ENCODE peak calls at places on chromosome 4, in ten cellular contexts. One of them, this sample, is unnamed.

GRCh38 chr4:120692964-120693363 is 229.6 kb downstream of the PRDM5 start:
- DNase-seq in H9: no peak
- DNase-seq in uterus: no peak
- DNase-seq in cardiac muscle cell: no peak
- DNase-seq in SK-N-SH: no peak
- DNase-seq in stomach: no peak
- DNase-seq in transverse colon: peak; percentile 23
- DNase-seq in suprapubic skin: no peak
- DNase-seq in K562: no peak
- DNase-seq in Peyer's patch: no peak
- DNase-seq in this sample: peak; percentile 44

GRCh38 chr4:75980576-75980975 is 10.2 kb downstream of the SDAD1 start:
- DNase-seq in uterus: no peak
- DNase-seq in transverse colon: no peak
- DNase-seq in K562: no peak
- DNase-seq in H9: no peak
- DNase-seq in suprapubic skin: no peak
- DNase-seq in Peyer's patch: no peak
- DNase-seq in SK-N-SH: no peak
- DNase-seq in cardiac muscle cell: no peak
- DNase-seq in stomach: no peak
- DNase-seq in this sample: no peak

GRCh38 chr4:142347241-142347640 is 498.9 kb downstream of the INPP4B start:
- DNase-seq in SK-N-SH: no peak
- DNase-seq in suprapubic skin: no peak
- DNase-seq in transverse colon: no peak
- DNase-seq in Peyer's patch: no peak
- DNase-seq in stomach: no peak
- DNase-seq in uterus: no peak
- DNase-seq in cardiac muscle cell: peak; percentile 50
- DNase-seq in K562: no peak
- DNase-seq in H9: no peak
- DNase-seq in this sample: peak; percentile 50

GRCh38 chr4:105624530-105624929 is 72.1 kb downstream of the ARHGEF38 start:
- DNase-seq in cardiac muscle cell: no peak
- DNase-seq in stomach: peak; percentile 80
- DNase-seq in uterus: no peak
- DNase-seq in Peyer's patch: peak; percentile 75
- DNase-seq in suprapubic skin: no peak
- DNase-seq in SK-N-SH: no peak
- DNase-seq in H9: no peak
- DNase-seq in K562: no peak
- DNase-seq in transverse colon: no peak
- DNase-seq in this sample: no peak

GRCh38 chr4:71417150-71417549 is 78.3 kb downstream of the SLC4A4 start:
- DNase-seq in transverse colon: no peak
- DNase-seq in K562: no peak
- DNase-seq in SK-N-SH: no peak
- DNase-seq in H9: no peak
- DNase-seq in uterus: no peak
- DNase-seq in suprapubic skin: no peak
- DNase-seq in cardiac muscle cell: peak; percentile 82
- DNase-seq in Peyer's patch: no peak
- DNase-seq in stomach: peak; percentile 28
- DNase-seq in this sample: no peak

GRCh38 chr4:25080571-25080970 is 49.8 kb upstream of the LGI2 start:
- DNase-seq in transverse colon: no peak
- DNase-seq in cardiac muscle cell: no peak
- DNase-seq in H9: no peak
- DNase-seq in Peyer's patch: no peak
- DNase-seq in uterus: no peak
- DNase-seq in stomach: no peak
- DNase-seq in suprapubic skin: no peak
- DNase-seq in K562: no peak
- DNase-seq in SK-N-SH: no peak
- DNase-seq in this sample: no peak

GRCh38 chr4:30717208-30718020 is 2.8 kb upstream of the PCDH7 start:
- DNase-seq in suprapubic skin: no peak
- DNase-seq in cardiac muscle cell: peak; percentile 77
- DNase-seq in K562: no peak
- DNase-seq in Peyer's patch: peak; percentile 52
- DNase-seq in H9: peak; percentile 83
- DNase-seq in SK-N-SH: peak; percentile 42
- DNase-seq in uterus: peak; percentile 43
- DNase-seq in stomach: peak; percentile 38
- DNase-seq in transverse colon: peak; percentile 17
- DNase-seq in this sample: peak; percentile 73

GRCh38 chr4:62544428-62544827 is 1344.3 kb downstream of the ADGRL3 start:
- DNase-seq in Peyer's patch: no peak
- DNase-seq in transverse colon: no peak
- DNase-seq in suprapubic skin: no peak
- DNase-seq in uterus: no peak
- DNase-seq in cardiac muscle cell: no peak
- DNase-seq in SK-N-SH: no peak
- DNase-seq in K562: no peak
- DNase-seq in H9: no peak
- DNase-seq in stomach: no peak
- DNase-seq in this sample: no peak

GRCh38 chr4:40425799-40426574 is 90.9 kb downstream of the CHRNA9 start:
- DNase-seq in H9: no peak
- DNase-seq in Peyer's patch: no peak
- DNase-seq in stomach: no peak
- DNase-seq in SK-N-SH: no peak
- DNase-seq in uterus: no peak
- DNase-seq in cardiac muscle cell: no peak
- DNase-seq in transverse colon: no peak
- DNase-seq in K562: no peak
- DNase-seq in suprapubic skin: no peak
- DNase-seq in this sample: no peak

GRCh38 chr4:52870225-52870624 is 8.1 kb downstream of the RASL11B start:
- DNase-seq in stomach: peak; percentile 48
- DNase-seq in suprapubic skin: no peak
- DNase-seq in cardiac muscle cell: no peak
- DNase-seq in H9: no peak
- DNase-seq in SK-N-SH: no peak
- DNase-seq in uterus: no peak
- DNase-seq in Peyer's patch: no peak
- DNase-seq in K562: no peak
- DNase-seq in transverse colon: no peak
- DNase-seq in this sample: no peak

GRCh38 chr4:110609044-110609750 is 13.7 kb downstream of the PITX2 start:
- DNase-seq in SK-N-SH: no peak
- DNase-seq in uterus: no peak
- DNase-seq in cardiac muscle cell: no peak
- DNase-seq in K562: no peak
- DNase-seq in H9: no peak
- DNase-seq in Peyer's patch: no peak
- DNase-seq in suprapubic skin: no peak
- DNase-seq in transverse colon: no peak
- DNase-seq in stomach: no peak
- DNase-seq in this sample: no peak

GRCh38 chr4:5661237-5661636 is 47.1 kb downstream of the EVC2 start:
- DNase-seq in transverse colon: no peak
- DNase-seq in suprapubic skin: no peak
- DNase-seq in cardiac muscle cell: no peak
- DNase-seq in SK-N-SH: no peak
- DNase-seq in H9: no peak
- DNase-seq in stomach: no peak
- DNase-seq in uterus: no peak
- DNase-seq in Peyer's patch: no peak
- DNase-seq in K562: no peak
- DNase-seq in this sample: no peak

GRCh38 chr4:151035321-151035720 is 20.2 kb upstream of the LRBA start:
- DNase-seq in suprapubic skin: no peak
- DNase-seq in stomach: peak; percentile 30
- DNase-seq in Peyer's patch: no peak
- DNase-seq in cardiac muscle cell: no peak
- DNase-seq in SK-N-SH: no peak
- DNase-seq in uterus: no peak
- DNase-seq in K562: no peak
- DNase-seq in transverse colon: peak; percentile 12
- DNase-seq in H9: no peak
- DNase-seq in this sample: peak; percentile 50

GRCh38 chr4:55949480-55949802 is 696 bp downstream of the CEP135 start:
- DNase-seq in K562: no peak
- DNase-seq in stomach: no peak
- DNase-seq in cardiac muscle cell: peak; percentile 5
- DNase-seq in H9: no peak
- DNase-seq in transverse colon: no peak
- DNase-seq in uterus: no peak
- DNase-seq in SK-N-SH: no peak
- DNase-seq in Peyer's patch: no peak
- DNase-seq in suprapubic skin: no peak
- DNase-seq in this sample: no peak

GRCh38 chr4:161647757-161648156 is 516.0 kb downstream of the FSTL5 start:
- DNase-seq in transverse colon: no peak
- DNase-seq in uterus: no peak
- DNase-seq in H9: peak; percentile 35
- DNase-seq in stomach: no peak
- DNase-seq in cardiac muscle cell: no peak
- DNase-seq in Peyer's patch: no peak
- DNase-seq in K562: no peak
- DNase-seq in suprapubic skin: no peak
- DNase-seq in SK-N-SH: no peak
- DNase-seq in this sample: no peak

GRCh38 chr4:122602277-122603142 is 18.4 kb downstream of the IL21 start:
- DNase-seq in uterus: no peak
- DNase-seq in cardiac muscle cell: peak; percentile 51
- DNase-seq in H9: no peak
- DNase-seq in transverse colon: no peak
- DNase-seq in stomach: no peak
- DNase-seq in SK-N-SH: peak; percentile 8
- DNase-seq in suprapubic skin: no peak
- DNase-seq in Peyer's patch: no peak
- DNase-seq in K562: peak; percentile 20
- DNase-seq in this sample: peak; percentile 42

GRCh38 chr4:165364452-165365080 is 14.2 kb upstream of the CPE start:
- DNase-seq in uterus: peak; percentile 33
- DNase-seq in suprapubic skin: no peak
- DNase-seq in H9: no peak
- DNase-seq in Peyer's patch: no peak
- DNase-seq in K562: no peak
- DNase-seq in SK-N-SH: no peak
- DNase-seq in cardiac muscle cell: no peak
- DNase-seq in stomach: no peak
- DNase-seq in transverse colon: peak; percentile 59
- DNase-seq in this sample: peak; percentile 56

GRCh38 chr4:7980036-7980435 is 40.4 kb upstream of the AFAP1 start:
- DNase-seq in SK-N-SH: no peak
- DNase-seq in cardiac muscle cell: no peak
- DNase-seq in suprapubic skin: no peak
- DNase-seq in K562: no peak
- DNase-seq in stomach: no peak
- DNase-seq in transverse colon: no peak
- DNase-seq in H9: no peak
- DNase-seq in uterus: no peak
- DNase-seq in Peyer's patch: no peak
- DNase-seq in this sample: no peak
- H3K27me3 ChIP-seq in SK-N-SH: no peaks in the 10 kb centered on the region
- H3K27me3 ChIP-seq in cardiac muscle cell: no peaks in the 10 kb centered on the region
- H3K27me3 ChIP-seq in suprapubic skin: no peaks in the 10 kb centered on the region
- H3K27me3 ChIP-seq in K562: peaks cover 4% of the 10 kb centered on the region
- H3K27me3 ChIP-seq in stomach: no peaks in the 10 kb centered on the region
- H3K27me3 ChIP-seq in transverse colon: no peaks in the 10 kb centered on the region
- H3K27me3 ChIP-seq in H9: no peaks in the 10 kb centered on the region
- H3K27me3 ChIP-seq in uterus: no peaks in the 10 kb centered on the region
- H3K27me3 ChIP-seq in Peyer's patch: no peaks in the 10 kb centered on the region
- H3K27me3 ChIP-seq in this sample: no peaks in the 10 kb centered on the region

DNA sequence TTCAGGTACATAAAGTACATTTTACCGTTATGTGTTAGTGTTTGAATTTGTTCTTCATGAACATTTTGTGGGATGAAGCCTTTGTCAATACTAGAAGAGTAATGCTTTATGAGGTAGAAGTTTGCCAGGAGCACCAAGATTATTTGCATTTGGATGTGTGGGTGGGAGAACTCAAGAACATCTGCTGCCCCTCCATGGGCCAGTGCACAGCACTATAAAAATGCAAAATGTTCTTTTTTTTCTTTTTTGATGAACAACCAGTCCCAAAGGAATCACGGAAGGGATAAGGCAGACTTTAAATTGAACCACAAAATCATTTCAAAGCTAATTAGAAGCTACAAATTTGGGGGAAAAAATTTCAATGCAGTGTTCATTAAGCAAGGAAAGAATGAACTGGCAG is 300.3 kb upstream of the NWD2 start:
- DNase-seq in K562: no peak
- DNase-seq in suprapubic skin: no peak
- DNase-seq in uterus: no peak
- DNase-seq in transverse colon: no peak
- DNase-seq in SK-N-SH: no peak
- DNase-seq in H9: no peak
- DNase-seq in Peyer's patch: no peak
- DNase-seq in stomach: no peak
- DNase-seq in cardiac muscle cell: no peak
- DNase-seq in this sample: no peak
- TF ChIP-seq CTCF in K562: no peak
- TF ChIP-seq CTCF in suprapubic skin: no peak
- TF ChIP-seq CTCF in uterus: no peak
- TF ChIP-seq CTCF in transverse colon: no peak
- TF ChIP-seq CTCF in SK-N-SH: no peak
- TF ChIP-seq CTCF in H9: no peak
- TF ChIP-seq CTCF in Peyer's patch: no peak
- TF ChIP-seq CTCF in stomach: no peak
- TF ChIP-seq CTCF in cardiac muscle cell: no peak
- TF ChIP-seq CTCF in this sample: no peak

DNA sequence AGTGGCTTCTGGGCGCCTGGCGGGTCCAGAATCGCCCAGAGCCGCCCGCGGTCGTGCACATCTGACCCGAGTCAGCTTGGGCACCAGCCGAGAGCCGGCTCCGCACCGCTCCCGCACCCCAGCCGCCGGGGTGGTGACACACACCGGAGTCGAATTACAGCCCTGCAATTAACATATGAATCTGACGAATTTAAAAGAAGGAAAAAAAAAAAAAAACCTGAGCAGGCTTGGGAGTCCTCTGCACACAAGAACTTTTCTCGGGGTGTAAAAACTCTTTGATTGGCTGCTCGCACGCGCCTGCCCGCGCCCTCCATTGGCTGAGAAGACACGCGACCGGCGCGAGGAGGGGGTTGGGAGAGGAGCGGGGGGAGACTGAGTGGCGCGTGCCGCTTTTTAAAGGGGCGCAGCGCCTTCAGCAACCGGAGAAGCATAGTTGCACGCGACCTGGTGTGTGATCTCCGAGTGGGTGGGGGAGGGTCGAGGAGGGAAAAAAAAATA is at the start of gene ATOH1:
- DNase-seq in transverse colon: peak; percentile 66
- DNase-seq in SK-N-SH: peak; percentile 76
- DNase-seq in H9: peak; percentile 96
- DNase-seq in cardiac muscle cell: peak; percentile 64
- DNase-seq in stomach: no peak
- DNase-seq in Peyer's patch: peak; percentile 84
- DNase-seq in suprapubic skin: no peak
- DNase-seq in uterus: no peak
- DNase-seq in K562: no peak
- DNase-seq in this sample: peak; percentile 29
- H3K27me3 ChIP-seq in transverse colon: peaks cover 79% of the 10 kb centered on the region
- H3K27me3 ChIP-seq in SK-N-SH: peaks cover 58% of the 10 kb centered on the region
- H3K27me3 ChIP-seq in H9: peaks cover 36% of the 10 kb centered on the region
- H3K27me3 ChIP-seq in cardiac muscle cell: peaks cover 100% of the 10 kb centered on the region
- H3K27me3 ChIP-seq in stomach: peaks cover 67% of the 10 kb centered on the region
- H3K27me3 ChIP-seq in Peyer's patch: peaks cover 42% of the 10 kb centered on the region
- H3K27me3 ChIP-seq in suprapubic skin: peaks cover 83% of the 10 kb centered on the region
- H3K27me3 ChIP-seq in uterus: no peaks in the 10 kb centered on the region
- H3K27me3 ChIP-seq in K562: peaks cover 23% of the 10 kb centered on the region
- H3K27me3 ChIP-seq in this sample: peaks cover 3% of the 10 kb centered on the region

GRCh38 chr4:98932539-98932938 is 3.6 kb upstream of the EIF4E start:
- DNase-seq in Peyer's patch: no peak
- DNase-seq in H9: no peak
- DNase-seq in cardiac muscle cell: no peak
- DNase-seq in uterus: no peak
- DNase-seq in SK-N-SH: no peak
- DNase-seq in suprapubic skin: no peak
- DNase-seq in stomach: no peak
- DNase-seq in transverse colon: no peak
- DNase-seq in K562: no peak
- DNase-seq in this sample: no peak
- TF ChIP-seq CTCF in Peyer's patch: no peak
- TF ChIP-seq CTCF in H9: no peak
- TF ChIP-seq CTCF in cardiac muscle cell: no peak
- TF ChIP-seq CTCF in uterus: no peak
- TF ChIP-seq CTCF in SK-N-SH: no peak
- TF ChIP-seq CTCF in suprapubic skin: no peak
- TF ChIP-seq CTCF in stomach: no peak
- TF ChIP-seq CTCF in transverse colon: no peak
- TF ChIP-seq CTCF in K562: no peak
- TF ChIP-seq CTCF in this sample: no peak